ENCODE peak calls at places on chromosomes 1 and 21, in six cellular contexts. V is PC-9, K is prostate gland, Y is heart left ventricle, L is GM23338, R is lung. O is an unnamed sample.

GRCh38 chr1:116910379-116911165 is 856 bp downstream of the PTGFRN start:
- DNase-seq in V (peak), K (peak), Y (peak), L (peak), R (peak), O (peak)

GRCh38 chr1:44377925-44378784 is 23.1 kb upstream of the ERI3 start:
- DNase-seq in V (no peak), K (peak), Y (peak), L (peak), R (peak), O (no peak)

GRCh38 chr1:108962681-108963051 is 618 bp downstream of the CLCC1 start:
- DNase-seq in V (peak), K (peak), Y (no peak), L (peak), R (peak), O (peak)

GRCh38 chr1:53349968-53350852 is 22.3 kb upstream of the LRP8 start:
- DNase-seq in V (no peak), K (no peak), Y (peak), L (no peak), R (no peak), O (peak)

GRCh38 chr21:35020446-35020845 is 28.7 kb downstream of the RUNX1 start:
- DNase-seq in V (no peak), K (no peak), Y (no peak), L (no peak), R (no peak), O (peak)

GRCh38 chr1:7508052-7508745 is 262.9 kb upstream of the VAMP3 start:
- DNase-seq in V (no peak), K (no peak), Y (no peak), L (no peak), R (no peak), O (no peak)

GRCh38 chr1:239914827-239915231 is 176.9 kb upstream of the FMN2 start:
- DNase-seq in V (no peak), K (no peak), Y (no peak), L (peak), R (no peak), O (no peak)

GRCh38 chr1:229717774-229718173 is 91.7 kb downstream of the URB2 start:
- DNase-seq in V (no peak), K (no peak), Y (no peak), L (no peak), R (no peak), O (no peak)

GRCh38 chr1:15584489-15585363 is at the start of gene AGMAT:
- DNase-seq in V (no peak), K (no peak), Y (no peak), L (peak), R (no peak), O (peak)

GRCh38 chr21:16305686-16306085 is 575.9 kb downstream of the USP25 start:
- DNase-seq in V (no peak), K (no peak), Y (no peak), L (no peak), R (no peak), O (no peak)

GRCh38 chr1:53121319-53122172 is 20.9 kb downstream of the SLC1A7 start:
- DNase-seq in V (no peak), K (no peak), Y (peak), L (no peak), R (no peak), O (no peak)

GRCh38 chr1:202007703-202008489 is 2.5 kb upstream of the ELF3 start:
- DNase-seq in V (peak), K (peak), Y (no peak), L (peak), R (peak), O (peak)

GRCh38 chr1:232416026-232416568 is 213.8 kb downstream of the SIPA1L2 start:
- DNase-seq in V (no peak), K (no peak), Y (no peak), L (no peak), R (no peak), O (no peak)

GRCh38 chr1:183920651-183921050 is 115.7 kb downstream of the RGL1 start:
- DNase-seq in V (no peak), K (no peak), Y (no peak), L (no peak), R (no peak), O (no peak)

GRCh38 chr1:185284533-185285244 is 32.4 kb downstream of the IVNS1ABP start:
- DNase-seq in V (no peak), K (no peak), Y (no peak), L (no peak), R (no peak), O (no peak)

GRCh38 chr1:237390798-237391197 is 348.8 kb downstream of the RYR2 start:
- DNase-seq in V (no peak), K (no peak), Y (no peak), L (no peak), R (no peak), O (no peak)

DNA sequence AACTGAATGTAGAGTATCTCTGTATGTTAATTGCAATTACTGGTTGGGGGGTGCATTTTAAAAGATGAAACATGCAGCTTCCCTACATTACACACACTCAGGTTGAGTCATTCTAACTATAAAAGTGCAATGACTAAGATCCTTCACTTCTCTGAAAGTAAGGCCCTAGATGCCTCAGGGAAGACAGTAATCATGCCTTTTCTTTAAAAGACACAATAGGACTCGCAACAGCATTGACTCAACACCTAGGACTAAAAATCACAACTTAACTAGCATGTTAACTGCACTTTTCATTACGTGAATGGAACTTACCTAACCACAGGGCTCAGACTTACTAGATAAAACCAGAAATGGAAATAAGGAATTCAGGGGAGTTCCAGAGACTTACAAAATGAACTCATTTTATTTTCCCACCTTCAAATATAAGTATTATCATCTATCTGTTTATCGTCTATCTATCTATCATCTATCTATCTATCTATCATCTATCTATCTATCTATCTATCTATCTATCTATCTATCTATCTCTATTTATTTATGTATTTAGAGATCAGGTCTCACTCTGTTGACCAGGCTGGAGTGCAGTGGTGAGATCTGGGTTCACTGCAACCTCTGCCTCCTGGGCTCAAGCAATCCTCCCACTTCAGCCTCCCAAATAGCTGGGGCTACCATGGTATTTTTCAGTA is 47.8 kb downstream of the CHML start:
- DNase-seq in V (peak), K (no peak), Y (no peak), L (no peak), R (no peak), O (no peak)
- TF ChIP-seq CTCF in V (no peak), K (no peak), Y (no peak), L (no peak), R (no peak), O (no peak)

GRCh38 chr1:220732137-220732536 is 16.0 kb upstream of the MTARC2 start:
- DNase-seq in V (no peak), K (peak), Y (no peak), L (no peak), R (no peak), O (no peak)
- H3K4me3 ChIP-seq in V (no peak), K (no peak), Y (peak), L (no peak), R (no peak), O (no peak)

DNA sequence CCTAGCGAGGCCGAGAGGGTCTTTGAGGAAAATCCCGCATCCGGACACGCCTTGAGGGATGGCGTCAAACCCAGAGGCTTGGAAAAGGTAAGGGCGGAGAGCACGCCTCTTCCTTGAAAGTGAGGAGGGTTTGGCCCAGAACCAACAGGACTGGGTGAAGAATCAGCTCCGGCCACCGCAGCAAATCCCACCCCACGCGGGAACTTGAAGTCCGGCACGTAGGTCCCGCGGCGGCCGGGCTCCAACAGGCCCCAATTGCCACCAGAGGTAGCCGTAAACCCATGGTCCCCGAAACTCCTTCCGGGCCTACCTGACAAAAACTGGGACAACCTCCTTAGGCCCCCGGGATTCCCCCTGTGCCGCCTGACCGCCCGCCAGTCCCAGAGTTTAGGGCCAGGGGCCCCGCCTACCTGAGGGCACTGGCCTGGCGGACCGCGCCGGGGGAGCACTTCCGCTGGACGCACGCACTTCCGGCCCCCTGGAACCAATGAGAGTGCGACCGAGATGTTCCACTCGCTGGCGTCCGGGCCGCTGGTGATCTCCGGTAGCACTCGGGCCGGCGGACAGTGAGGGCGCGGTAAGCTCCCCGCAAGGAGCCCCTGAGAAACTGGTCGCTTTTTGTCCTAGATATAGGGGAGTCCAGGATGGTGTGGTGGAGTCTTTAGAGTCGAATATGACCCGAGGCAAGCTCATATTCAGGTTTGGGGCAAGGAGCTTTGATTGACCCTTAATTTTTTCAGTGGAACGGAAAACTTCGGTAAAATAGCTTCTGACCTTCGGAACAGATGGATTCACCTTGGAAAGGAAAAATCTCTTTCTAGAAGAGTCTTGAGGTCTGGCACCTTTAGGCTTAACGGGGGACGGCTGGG is at the start of the genes LZIC and NMNAT1:
- DNase-seq in V (peak), K (peak), Y (peak), L (peak), R (peak), O (peak)
- TF ChIP-seq CTCF in V (no peak), K (no peak), Y (peak), L (no peak), R (no peak), O (peak)

DNA sequence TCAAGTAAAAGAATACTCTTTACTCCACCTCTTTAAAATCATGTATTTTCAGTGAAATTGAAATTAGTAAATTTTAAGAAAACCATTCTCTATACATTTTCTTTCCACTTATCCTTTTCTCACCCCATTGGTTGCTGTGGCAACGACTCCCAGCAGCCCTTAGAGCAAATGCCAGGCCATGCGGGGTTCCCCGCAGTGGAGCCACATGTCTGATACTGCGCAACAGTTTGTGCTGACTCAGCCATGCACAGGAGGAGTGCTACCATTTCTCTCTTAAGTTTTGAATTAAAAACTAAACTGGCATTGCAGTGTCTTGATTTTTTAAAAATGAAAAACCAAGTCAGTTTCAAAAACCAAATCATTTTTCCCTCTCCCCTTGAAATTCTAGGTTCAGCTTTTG is 214.1 kb upstream of the L1TD1 start:
- DNase-seq in V (no peak), K (no peak), Y (no peak), L (peak), R (no peak), O (no peak)
- H3K4me3 ChIP-seq in V (no peak), K (no peak), Y (no peak), L (no peak), R (no peak), O (no peak)

GRCh38 chr1:22143065-22143514 is at the start of gene WNT4:
- DNase-seq in V (no peak), K (peak), Y (no peak), L (peak), R (no peak), O (no peak)
- TF ChIP-seq CTCF in V (no peak), K (no peak), Y (peak), L (peak), R (no peak), O (peak)